ENCODE peak calls at places on chromosomes 3 and 15, in seven cellular contexts. S, Y, O, N, G, J and F are unnamed samples.

GRCh38 chr3:159667261-159667660 is 321.4 kb upstream of the IL12A start:
- DNase-seq in S (no peak), Y (no peak), O (no peak), N (no peak), G (no peak), J (no peak), F (no peak)

GRCh38 chr15:90954712-90955671 is at the start of gene RCCD1:
- DNase-seq in S (peak; percentile 92), Y (peak; percentile 92), O (peak; percentile 97), N (peak; percentile 94), G (peak; percentile 98), J (peak; percentile 91), F (peak; percentile 100)

GRCh38 chr15:38069506-38069905 is 135.1 kb downstream of the TMCO5A start:
- DNase-seq in S (no peak), Y (no peak), O (no peak), N (no peak), G (peak; percentile 16), J (no peak), F (no peak)

GRCh38 chr15:61828860-61829513 is 231.3 kb downstream of the VPS13C start:
- DNase-seq in S (no peak), Y (no peak), O (no peak), N (no peak), G (no peak), J (no peak), F (no peak)

GRCh38 chr3:141726483-141726882 is 11.6 kb upstream of the RNF7 start:
- DNase-seq in S (no peak), Y (no peak), O (no peak), N (no peak), G (no peak), J (no peak), F (no peak)

GRCh38 chr3:32078085-32078634 is 28.3 kb upstream of the GPD1L start:
- DNase-seq in S (no peak), Y (no peak), O (peak; percentile 3), N (no peak), G (no peak), J (no peak), F (no peak)

GRCh38 chr3:149655826-149656599 is 1.8 kb downstream of the WWTR1 start:
- DNase-seq in S (no peak), Y (no peak), O (no peak), N (no peak), G (no peak), J (no peak), F (peak; percentile 18)

GRCh38 chr3:129015388-129016105 is 14.4 kb downstream of the EFCC1 start:
- DNase-seq in S (no peak), Y (no peak), O (peak; percentile 52), N (no peak), G (no peak), J (no peak), F (no peak)

GRCh38 chr3:60215952-60216351 is 1035.3 kb downstream of the FHIT start:
- DNase-seq in S (no peak), Y (no peak), O (no peak), N (no peak), G (no peak), J (no peak), F (no peak)

GRCh38 chr3:63861306-63861705 is 2.3 kb downstream of the THOC7 start:
- DNase-seq in S (no peak), Y (no peak), O (no peak), N (no peak), G (no peak), J (no peak), F (no peak)

GRCh38 chr3:196666001-196666867 is 26.7 kb downstream of the NRROS start:
- DNase-seq in S (no peak), Y (peak; percentile 74), O (no peak), N (peak; percentile 91), G (no peak), J (no peak), F (peak; percentile 66)

GRCh38 chr3:56725175-56725574 is 42.1 kb upstream of the TASOR start:
- DNase-seq in S (no peak), Y (no peak), O (no peak), N (no peak), G (no peak), J (peak; percentile 87), F (no peak)

GRCh38 chr3:45170071-45170470 is 23.9 kb upstream of the CDCP1 start:
- DNase-seq in S (no peak), Y (no peak), O (no peak), N (no peak), G (no peak), J (no peak), F (no peak)
- TF ChIP-seq JUND in S (no peak), Y (no peak), O (no peak), N (no peak), G (no peak), J (no peak), F (no peak)

GRCh38 chr15:42461261-42461660 is 29.7 kb downstream of the ZNF106 start:
- DNase-seq in S (no peak), Y (no peak), O (no peak), N (no peak), G (no peak), J (no peak), F (no peak)

GRCh38 chr15:42456539-42456938 is 34.4 kb downstream of the ZNF106 start:
- DNase-seq in S (no peak), Y (no peak), O (no peak), N (no peak), G (no peak), J (no peak), F (no peak)

GRCh38 chr15:42453826-42454225 is 37.1 kb downstream of the ZNF106 start:
- DNase-seq in S (no peak), Y (no peak), O (no peak), N (no peak), G (no peak), J (no peak), F (no peak)

GRCh38 chr15:42456971-42457370 is 34.0 kb downstream of the ZNF106 start:
- DNase-seq in S (no peak), Y (no peak), O (no peak), N (no peak), G (no peak), J (no peak), F (no peak)

DNA sequence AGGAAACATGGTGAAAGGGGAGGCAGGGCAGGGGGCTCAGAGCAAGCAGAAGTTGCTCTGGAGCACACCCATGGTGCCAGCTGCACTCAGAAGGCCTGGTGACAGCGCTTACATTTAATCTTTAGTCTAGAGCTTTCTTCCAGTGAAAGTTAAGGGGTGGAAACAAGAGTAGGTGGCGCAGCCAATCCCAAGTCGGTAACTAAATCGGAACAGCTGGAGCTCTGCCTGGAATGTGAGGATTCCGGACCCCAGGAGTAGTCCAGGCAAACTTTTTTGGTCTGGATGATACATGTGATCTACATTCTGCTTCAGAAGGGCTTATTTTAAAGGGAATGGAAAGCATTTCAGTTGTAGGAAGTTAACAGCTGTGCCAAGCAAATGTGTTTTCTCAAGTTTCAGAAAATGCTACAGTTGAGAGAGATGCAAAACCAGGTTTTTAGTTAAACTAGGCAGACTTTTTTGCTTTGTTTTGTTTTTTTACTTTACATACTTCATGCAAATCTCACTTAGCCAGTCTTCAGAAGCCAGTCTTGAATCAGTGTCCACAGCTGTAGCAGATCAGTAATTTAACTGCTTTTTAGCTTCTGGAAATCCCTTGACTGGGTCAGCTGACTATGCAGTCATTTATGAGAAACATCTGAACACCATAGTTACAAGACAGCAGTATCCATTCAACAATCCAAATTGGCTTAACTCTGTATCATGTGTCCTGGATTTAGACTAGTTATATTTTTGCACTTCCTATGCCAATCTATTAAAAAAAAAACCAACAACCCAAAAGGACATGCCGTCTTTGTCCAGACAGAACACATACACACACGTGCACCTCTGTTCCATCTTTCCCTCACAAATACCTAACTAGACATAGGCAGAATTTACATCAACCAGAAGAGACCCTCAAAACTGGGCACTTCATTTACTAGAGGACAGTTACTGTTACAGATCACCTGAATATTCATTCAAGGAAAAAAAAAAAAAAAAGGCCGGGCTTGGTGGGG is 33.2 kb downstream of the ZNF106 start:
- DNase-seq in S (no peak), Y (peak; percentile 78), O (no peak), N (no peak), G (peak; percentile 42), J (peak; percentile 45), F (no peak)
- TF ChIP-seq JUND in S (no peak), Y (peak; percentile 2), O (no peak), N (no peak), G (no peak), J (no peak), F (no peak)

DNA sequence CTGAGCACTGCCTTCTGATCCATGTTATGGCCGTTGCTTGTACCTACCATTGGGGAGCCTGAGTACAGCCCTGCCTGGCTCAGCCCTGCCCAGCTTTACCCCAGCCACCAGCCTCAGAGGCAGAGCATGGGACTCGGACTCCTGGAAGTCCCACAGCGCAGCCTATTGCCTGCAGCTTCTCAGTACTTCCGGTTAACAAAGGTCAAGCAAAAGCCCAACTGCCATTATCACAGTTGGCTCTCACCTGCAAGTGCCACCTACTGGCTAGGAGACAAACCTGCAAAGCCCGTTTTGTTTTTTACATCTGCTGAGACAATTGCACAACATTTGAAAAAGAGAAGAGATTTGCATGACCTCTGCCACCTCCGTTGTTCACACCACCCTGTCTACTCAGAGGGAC is 1081.7 kb downstream of the NAALADL2 start:
- DNase-seq in S (no peak), Y (peak; percentile 64), O (no peak), N (peak; percentile 3), G (no peak), J (no peak), F (peak; percentile 72)
- TF ChIP-seq JUND in S (no peak), Y (no peak), O (no peak), N (no peak), G (no peak), J (no peak), F (no peak)

DNA sequence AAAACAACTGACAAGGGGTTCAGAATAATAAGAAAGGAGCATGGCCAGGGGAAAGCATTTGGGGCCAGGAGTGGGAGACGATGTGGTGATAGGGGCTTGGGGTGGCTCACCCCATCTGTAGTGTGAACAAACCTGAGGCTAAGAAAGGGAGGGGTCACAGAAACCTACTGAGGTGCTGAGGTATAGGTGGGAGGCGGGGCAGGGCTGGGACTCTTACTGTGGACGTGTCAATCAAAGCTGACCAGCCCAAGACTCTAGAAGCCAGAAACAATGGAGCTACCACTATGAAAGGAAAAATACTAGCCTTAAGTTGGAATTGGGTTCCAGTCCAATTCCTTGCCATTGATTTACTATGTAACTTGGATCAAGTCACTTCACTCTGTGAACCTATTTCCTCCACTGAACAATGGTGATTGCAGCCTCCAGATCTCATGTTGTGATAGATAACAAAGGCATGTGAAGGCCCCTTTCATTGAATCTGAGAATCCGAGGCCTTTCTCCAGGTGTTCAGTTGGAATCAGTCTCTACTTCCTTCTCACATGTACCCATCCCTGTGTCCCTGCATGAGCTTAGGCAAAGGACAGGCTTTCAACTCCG is 260.9 kb upstream of the HES1 start:
- DNase-seq in S (no peak), Y (no peak), O (no peak), N (no peak), G (no peak), J (no peak), F (no peak)
- TF ChIP-seq JUND in S (no peak), Y (no peak), O (no peak), N (no peak), G (no peak), J (no peak), F (no peak)

GRCh38 chr15:95085056-95085455 is 853.7 kb downstream of the MCTP2 start:
- DNase-seq in S (no peak), Y (no peak), O (no peak), N (no peak), G (no peak), J (no peak), F (no peak)
- TF ChIP-seq JUND in S (no peak), Y (no peak), O (no peak), N (no peak), G (no peak), J (no peak), F (no peak)